ENCODE peak calls at places on chromosomes 4 and X, in eight cellular contexts. L is progenitor cell of endocrine pancreas, U is RWPE1, F is H9, Z is upper lobe of right lung, X is neural crest cell, E is uterus, A is transverse colon. B is an unnamed sample.

GRCh38 chrX:129577473-129577872 is 37.4 kb downstream of the OCRL start:
- DNase-seq in L (no peak), E (peak; percentile 21), U (peak; percentile 8), F (no peak), Z (no peak), A (no peak), X (no peak), B (no peak)

GRCh38 chrX:3119376-3119775 is 78.1 kb downstream of the ARSF start:
- DNase-seq in A (no peak), F (no peak), X (no peak), U (peak; percentile 2), L (no peak), E (no peak), Z (no peak), B (no peak)

GRCh38 chr4:121164291-121164690 is at the start of gene TNIP3:
- DNase-seq in F (no peak), A (peak; percentile 18), L (no peak), U (peak; percentile 62), E (no peak), X (no peak), Z (no peak), B (no peak)

GRCh38 chr4:48337726-48338125 is 3.6 kb upstream of the SLAIN2 start:
- DNase-seq in Z (no peak), X (no peak), E (no peak), A (no peak), F (no peak), L (no peak), U (no peak), B (no peak)

GRCh38 chr4:121256887-121257426 is 92.8 kb upstream of the TNIP3 start:
- DNase-seq in X (no peak), A (no peak), E (no peak), U (no peak), L (no peak), Z (no peak), F (no peak), B (no peak)

GRCh38 chrX:73943572-73943899 is 360.4 kb upstream of the ZCCHC13 start:
- DNase-seq in U (no peak), A (no peak), L (no peak), F (no peak), E (no peak), X (no peak), Z (no peak), B (no peak)

GRCh38 chr4:15506464-15506863 is 36.8 kb downstream of the CC2D2A start:
- DNase-seq in L (no peak), E (no peak), A (no peak), F (no peak), Z (no peak), X (no peak), U (no peak), B (no peak)

GRCh38 chr4:74615411-74615810 is 170.5 kb downstream of the AREG start:
- DNase-seq in U (no peak), E (no peak), Z (no peak), X (no peak), L (no peak), A (no peak), F (no peak), B (no peak)

GRCh38 chrX:149004936-149005335 is 500.2 kb downstream of the IDS start:
- DNase-seq in F (peak; percentile 30), U (no peak), E (no peak), X (no peak), L (no peak), Z (no peak), A (no peak), B (no peak)

GRCh38 chrX:150451953-150452352 is 88.8 kb downstream of the MAMLD1 start:
- DNase-seq in E (no peak), Z (no peak), X (no peak), A (no peak), F (no peak), L (no peak), U (no peak), B (no peak)

GRCh38 chr4:19999775-20000414 is 251.8 kb upstream of the SLIT2 start:
- DNase-seq in F (no peak), U (no peak), L (no peak), A (no peak), E (no peak), Z (no peak), X (no peak), B (no peak)

GRCh38 chrX:28586891-28587635 is at the start of gene IL1RAPL1:
- DNase-seq in F (no peak), E (no peak), Z (no peak), L (no peak), A (no peak), U (peak; percentile 18), X (peak; percentile 35), B (no peak)

GRCh38 chrX:10190367-10190766 is 33.6 kb downstream of the CLCN4 start:
- DNase-seq in U (peak; percentile 26), F (no peak), E (peak; percentile 52), A (peak; percentile 27), L (no peak), Z (no peak), X (peak; percentile 22), B (no peak)

GRCh38 chrX:97895751-97896150 is 1012.0 kb downstream of the RPA4 start:
- DNase-seq in Z (no peak), A (no peak), E (no peak), L (no peak), F (no peak), X (no peak), U (peak; percentile 7), B (no peak)

GRCh38 chr4:26568446-26568994 is 15.4 kb upstream of the TBC1D19 start:
- DNase-seq in Z (no peak), F (no peak), E (no peak), U (peak; percentile 57), A (no peak), L (no peak), X (no peak), B (no peak)

GRCh38 chr4:165343353-165344191 is 16.1 kb downstream of the MSMO1 start:
- DNase-seq in L (no peak), U (no peak), F (no peak), A (no peak), Z (no peak), E (no peak), X (no peak), B (no peak)
- TF ChIP-seq CTCF in L (peak; percentile 48), U (peak; percentile 36), F (peak; percentile 60), A (no peak), Z (peak; percentile 40), E (no peak), X (peak; percentile 43), B (no peak)

DNA sequence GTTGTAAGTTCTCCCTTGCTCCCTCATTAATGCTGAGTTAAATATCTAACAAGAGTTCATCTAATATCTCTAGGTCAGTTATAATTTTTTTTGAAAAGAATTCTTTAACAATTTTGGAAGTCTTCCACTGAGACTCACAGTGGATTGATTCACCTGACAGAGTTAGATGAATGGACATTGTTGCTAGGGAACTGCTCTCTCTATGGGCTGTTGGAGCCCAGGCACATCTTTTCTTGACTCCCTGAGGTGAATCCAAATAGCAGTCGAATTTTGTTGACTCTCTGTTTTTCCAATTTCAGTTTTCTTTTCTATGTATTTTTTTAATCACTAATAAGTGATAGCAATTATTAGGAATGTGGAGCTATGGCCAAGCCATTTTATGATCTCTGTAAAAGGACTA is 996.1 kb upstream of the PABPC4L start:
- DNase-seq in A (no peak), X (no peak), E (no peak), F (no peak), Z (no peak), L (no peak), U (no peak), B (no peak)
- TF ChIP-seq CTCF in A (no peak), X (no peak), E (no peak), F (no peak), Z (no peak), L (no peak), U (no peak), B (no peak)

DNA sequence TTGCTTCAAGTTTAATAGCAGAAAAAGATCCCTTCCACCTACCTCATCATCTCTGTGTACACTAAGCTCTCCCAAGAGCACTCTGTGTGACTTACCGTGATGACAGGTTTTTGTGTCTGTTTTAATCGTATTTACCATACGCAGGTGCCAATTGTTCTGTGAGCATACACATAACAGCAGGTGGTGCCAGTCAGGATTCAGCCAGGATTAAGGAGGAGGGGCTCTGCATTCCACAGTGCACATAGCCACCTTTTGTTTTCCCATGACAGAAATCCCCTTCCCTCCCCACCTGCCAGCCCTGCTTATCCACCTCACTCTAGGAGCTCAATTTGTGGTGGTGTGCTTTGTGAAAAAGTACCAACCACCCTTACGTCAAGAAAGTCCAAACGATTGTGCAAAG is 14.8 kb downstream of the ANK2 start:
- DNase-seq in E (no peak), L (peak; percentile 14), Z (no peak), A (no peak), F (peak; percentile 90), U (no peak), X (no peak), B (no peak)
- TF ChIP-seq CTCF in E (no peak), L (no peak), Z (no peak), A (no peak), F (no peak), U (no peak), X (no peak), B (no peak)

DNA sequence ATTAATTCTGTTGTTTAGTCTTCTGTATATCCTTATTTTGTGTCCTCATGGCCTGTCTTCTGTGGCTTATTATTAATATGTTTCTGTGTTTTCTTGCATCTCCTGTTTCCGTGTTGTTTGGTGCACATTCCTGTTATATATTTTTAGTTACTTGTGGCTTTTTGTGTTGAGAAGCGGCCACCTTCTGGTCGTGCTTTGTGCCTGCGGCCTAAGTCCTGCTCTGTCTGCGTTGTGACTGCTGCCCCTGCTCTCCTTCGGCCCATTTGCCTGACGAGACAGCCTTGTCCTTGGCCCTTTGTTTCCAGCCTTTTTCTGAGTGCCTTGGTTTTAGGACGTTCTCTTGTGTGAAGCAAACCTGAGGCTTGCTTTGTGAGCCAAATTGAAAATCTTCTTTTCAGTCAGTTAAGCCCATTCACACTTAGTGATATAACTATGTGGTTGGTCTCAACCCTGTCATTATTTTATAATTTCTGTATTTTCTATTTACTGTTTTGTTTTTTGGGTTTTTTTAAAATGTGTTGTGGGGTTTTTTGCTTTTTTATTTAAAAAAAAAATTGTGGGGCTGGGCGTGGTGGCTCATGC is 43.8 kb downstream of the TNIP2 start:
- DNase-seq in F (peak; percentile 64), U (no peak), A (no peak), X (no peak), E (no peak), Z (no peak), L (no peak), B (peak; percentile 33)
- TF ChIP-seq CTCF in F (peak; percentile 60), U (no peak), A (no peak), X (peak; percentile 58), E (no peak), Z (no peak), L (peak; percentile 49), B (peak; percentile 20)

GRCh38 chrX:30144971-30145731 is 70.2 kb upstream of the MAGEB2 start:
- DNase-seq in L (no peak), A (no peak), F (no peak), Z (no peak), U (no peak), X (no peak), E (no peak), B (no peak)

GRCh38 chrX:30144221-30144620 is 71.1 kb upstream of the MAGEB2 start:
- DNase-seq in L (no peak), Z (no peak), U (no peak), F (no peak), E (no peak), A (no peak), X (no peak), B (no peak)

GRCh38 chrX:30141966-30142365 is 73.4 kb upstream of the MAGEB2 start:
- DNase-seq in U (peak; percentile 1), L (no peak), E (no peak), F (no peak), Z (no peak), X (no peak), A (no peak), B (peak; percentile 24)
- TF ChIP-seq CTCF in U (no peak), L (peak; percentile 59), E (no peak), F (peak; percentile 72), Z (no peak), X (peak; percentile 66), A (no peak), B (no peak)

B was measured in endothelial cell.